ENCODE peak calls at places on chromosomes 6 and 20, in nine cellular contexts. One of them, this sample, is unnamed.

GRCh38 chr6:85775883-85776282 is 133.2 kb upstream of the SYNCRIP start:
- DNase-seq in GM23338: no peak
- DNase-seq in colonic mucosa: no peak
- DNase-seq in stimulated activated CD4-positive, alpha-beta T cell treated with anti-CD3 and anti-CD28 coated beads, Interleukin-1b, Interleukin-23, amount 100 ng/mL, for 1 hour: no peak
- DNase-seq in midbrain: no peak
- DNase-seq in ecto neural progenitor cell: no peak
- DNase-seq in A549: no peak
- DNase-seq in SK-MEL-5: no peak
- DNase-seq in GM20000: no peak
- DNase-seq in this sample: no peak

GRCh38 chr6:39214846-39215639 is 14.2 kb downstream of the KCNK5 start:
- DNase-seq in GM23338: no peak
- DNase-seq in colonic mucosa: peak
- DNase-seq in stimulated activated CD4-positive, alpha-beta T cell treated with anti-CD3 and anti-CD28 coated beads, Interleukin-1b, Interleukin-23, amount 100 ng/mL, for 1 hour: no peak
- DNase-seq in midbrain: no peak
- DNase-seq in ecto neural progenitor cell: no peak
- DNase-seq in A549: peak
- DNase-seq in SK-MEL-5: no peak
- DNase-seq in GM20000: no peak
- DNase-seq in this sample: no peak

GRCh38 chr6:19492631-19493030 is 344.5 kb upstream of the ID4 start:
- DNase-seq in GM23338: no peak
- DNase-seq in colonic mucosa: no peak
- DNase-seq in stimulated activated CD4-positive, alpha-beta T cell treated with anti-CD3 and anti-CD28 coated beads, Interleukin-1b, Interleukin-23, amount 100 ng/mL, for 1 hour: no peak
- DNase-seq in midbrain: no peak
- DNase-seq in ecto neural progenitor cell: no peak
- DNase-seq in A549: no peak
- DNase-seq in SK-MEL-5: peak
- DNase-seq in GM20000: no peak
- DNase-seq in this sample: no peak

GRCh38 chr6:118776607-118777549 is 117.1 kb upstream of the ASF1A start:
- DNase-seq in GM23338: peak
- DNase-seq in colonic mucosa: peak
- DNase-seq in stimulated activated CD4-positive, alpha-beta T cell treated with anti-CD3 and anti-CD28 coated beads, Interleukin-1b, Interleukin-23, amount 100 ng/mL, for 1 hour: peak
- DNase-seq in midbrain: peak
- DNase-seq in ecto neural progenitor cell: peak
- DNase-seq in A549: peak
- DNase-seq in SK-MEL-5: peak
- DNase-seq in GM20000: peak
- DNase-seq in this sample: peak

GRCh38 chr6:101290346-101290745 is 103.2 kb upstream of the GRIK2 start:
- DNase-seq in GM23338: no peak
- DNase-seq in colonic mucosa: no peak
- DNase-seq in stimulated activated CD4-positive, alpha-beta T cell treated with anti-CD3 and anti-CD28 coated beads, Interleukin-1b, Interleukin-23, amount 100 ng/mL, for 1 hour: no peak
- DNase-seq in midbrain: no peak
- DNase-seq in ecto neural progenitor cell: no peak
- DNase-seq in A549: no peak
- DNase-seq in SK-MEL-5: no peak
- DNase-seq in GM20000: no peak
- DNase-seq in this sample: no peak

GRCh38 chr6:100504786-100505737 is 40.3 kb upstream of the SIM1 start:
- DNase-seq in GM23338: peak
- DNase-seq in colonic mucosa: no peak
- DNase-seq in stimulated activated CD4-positive, alpha-beta T cell treated with anti-CD3 and anti-CD28 coated beads, Interleukin-1b, Interleukin-23, amount 100 ng/mL, for 1 hour: no peak
- DNase-seq in midbrain: no peak
- DNase-seq in ecto neural progenitor cell: no peak
- DNase-seq in A549: peak
- DNase-seq in SK-MEL-5: no peak
- DNase-seq in GM20000: no peak
- DNase-seq in this sample: no peak

GRCh38 chr20:24586523-24586840 is 117.1 kb downstream of the SYNDIG1 start:
- DNase-seq in GM23338: no peak
- DNase-seq in colonic mucosa: no peak
- DNase-seq in stimulated activated CD4-positive, alpha-beta T cell treated with anti-CD3 and anti-CD28 coated beads, Interleukin-1b, Interleukin-23, amount 100 ng/mL, for 1 hour: no peak
- DNase-seq in midbrain: no peak
- DNase-seq in ecto neural progenitor cell: peak
- DNase-seq in A549: no peak
- DNase-seq in SK-MEL-5: no peak
- DNase-seq in GM20000: no peak
- DNase-seq in this sample: no peak

GRCh38 chr6:138973481-138974140 is 14.4 kb downstream of the REPS1 start:
- DNase-seq in GM23338: no peak
- DNase-seq in colonic mucosa: no peak
- DNase-seq in stimulated activated CD4-positive, alpha-beta T cell treated with anti-CD3 and anti-CD28 coated beads, Interleukin-1b, Interleukin-23, amount 100 ng/mL, for 1 hour: no peak
- DNase-seq in midbrain: no peak
- DNase-seq in ecto neural progenitor cell: no peak
- DNase-seq in A549: peak
- DNase-seq in SK-MEL-5: no peak
- DNase-seq in GM20000: no peak
- DNase-seq in this sample: no peak

GRCh38 chr20:19875746-19876145 is 117.7 kb downstream of the RIN2 start:
- DNase-seq in GM23338: no peak
- DNase-seq in colonic mucosa: no peak
- DNase-seq in stimulated activated CD4-positive, alpha-beta T cell treated with anti-CD3 and anti-CD28 coated beads, Interleukin-1b, Interleukin-23, amount 100 ng/mL, for 1 hour: no peak
- DNase-seq in midbrain: peak
- DNase-seq in ecto neural progenitor cell: no peak
- DNase-seq in A549: no peak
- DNase-seq in SK-MEL-5: no peak
- DNase-seq in GM20000: no peak
- DNase-seq in this sample: no peak

GRCh38 chr6:115729036-115729435 is 331.7 kb downstream of the FRK start:
- DNase-seq in GM23338: no peak
- DNase-seq in colonic mucosa: no peak
- DNase-seq in stimulated activated CD4-positive, alpha-beta T cell treated with anti-CD3 and anti-CD28 coated beads, Interleukin-1b, Interleukin-23, amount 100 ng/mL, for 1 hour: no peak
- DNase-seq in midbrain: no peak
- DNase-seq in ecto neural progenitor cell: no peak
- DNase-seq in A549: no peak
- DNase-seq in SK-MEL-5: no peak
- DNase-seq in GM20000: no peak
- DNase-seq in this sample: no peak

GRCh38 chr6:27837636-27838512 is 74.3 kb downstream of the OR2B2 start:
- DNase-seq in GM23338: peak
- DNase-seq in colonic mucosa: peak
- DNase-seq in stimulated activated CD4-positive, alpha-beta T cell treated with anti-CD3 and anti-CD28 coated beads, Interleukin-1b, Interleukin-23, amount 100 ng/mL, for 1 hour: peak
- DNase-seq in midbrain: peak
- DNase-seq in ecto neural progenitor cell: peak
- DNase-seq in A549: peak
- DNase-seq in SK-MEL-5: peak
- DNase-seq in GM20000: peak
- DNase-seq in this sample: peak

GRCh38 chr20:36273414-36274247 is 32.5 kb upstream of the DLGAP4 start:
- DNase-seq in GM23338: peak
- DNase-seq in colonic mucosa: no peak
- DNase-seq in stimulated activated CD4-positive, alpha-beta T cell treated with anti-CD3 and anti-CD28 coated beads, Interleukin-1b, Interleukin-23, amount 100 ng/mL, for 1 hour: no peak
- DNase-seq in midbrain: no peak
- DNase-seq in ecto neural progenitor cell: peak
- DNase-seq in A549: peak
- DNase-seq in SK-MEL-5: peak
- DNase-seq in GM20000: peak
- DNase-seq in this sample: no peak

GRCh38 chr6:156779206-156780116 is 2.3 kb downstream of the ARID1B start:
- DNase-seq in GM23338: peak
- DNase-seq in colonic mucosa: peak
- DNase-seq in stimulated activated CD4-positive, alpha-beta T cell treated with anti-CD3 and anti-CD28 coated beads, Interleukin-1b, Interleukin-23, amount 100 ng/mL, for 1 hour: no peak
- DNase-seq in midbrain: peak
- DNase-seq in ecto neural progenitor cell: peak
- DNase-seq in A549: peak
- DNase-seq in SK-MEL-5: no peak
- DNase-seq in GM20000: peak
- DNase-seq in this sample: no peak

GRCh38 chr20:53578492-53579222 is 15.0 kb downstream of the ZNF217 start:
- DNase-seq in GM23338: peak
- DNase-seq in colonic mucosa: peak
- DNase-seq in stimulated activated CD4-positive, alpha-beta T cell treated with anti-CD3 and anti-CD28 coated beads, Interleukin-1b, Interleukin-23, amount 100 ng/mL, for 1 hour: peak
- DNase-seq in midbrain: peak
- DNase-seq in ecto neural progenitor cell: peak
- DNase-seq in A549: peak
- DNase-seq in SK-MEL-5: peak
- DNase-seq in GM20000: peak
- DNase-seq in this sample: peak

GRCh38 chr6:82143041-82143481 is 104.5 kb downstream of the IBTK start:
- DNase-seq in GM23338: no peak
- DNase-seq in colonic mucosa: no peak
- DNase-seq in stimulated activated CD4-positive, alpha-beta T cell treated with anti-CD3 and anti-CD28 coated beads, Interleukin-1b, Interleukin-23, amount 100 ng/mL, for 1 hour: no peak
- DNase-seq in midbrain: no peak
- DNase-seq in ecto neural progenitor cell: no peak
- DNase-seq in A549: no peak
- DNase-seq in SK-MEL-5: no peak
- DNase-seq in GM20000: no peak
- DNase-seq in this sample: no peak